ENCODE peak calls at places on chromosomes 1 and 21, in five cellular contexts. E, S, J, M and P are unnamed samples.

GRCh38 chr1:182210417-182210816 is 148.9 kb upstream of the ZNF648 start:
- DNase-seq in J (no peak), S (no peak), E (no peak), M (no peak), P (no peak)

GRCh38 chr21:25350056-25350455 is 257.2 kb downstream of the MRPL39 start:
- DNase-seq in J (peak; percentile 68), M (no peak), E (peak; percentile 60), S (no peak), P (peak; percentile 50)

GRCh38 chr21:8993284-8993942 is 1528.0 kb upstream of the TPTE start:
- DNase-seq in M (no peak), J (no peak), S (no peak), E (no peak), P (no peak)

GRCh38 chr1:55869050-55869449 is 653.9 kb upstream of the USP24 start:
- DNase-seq in E (no peak), M (no peak), S (no peak), J (no peak), P (no peak)

GRCh38 chr1:225519166-225519863 is 91.5 kb upstream of the LBR start:
- DNase-seq in M (no peak), S (no peak), E (peak; percentile 28), J (peak; percentile 77), P (peak; percentile 85)

GRCh38 chr1:116474921-116475849 is 95.6 kb downstream of the CD58 start:
- DNase-seq in S (no peak), M (no peak), E (no peak), J (no peak), P (no peak)

GRCh38 chr1:227318852-227319607 is 738 bp upstream of the CDC42BPA start:
- DNase-seq in S (peak; percentile 79), M (peak; percentile 64), J (peak; percentile 75), E (peak; percentile 56), P (peak; percentile 96)

GRCh38 chr1:45246760-45247159 is 40.4 kb upstream of the ZSWIM5 start:
- DNase-seq in E (peak; percentile 91), S (peak; percentile 72), M (no peak), J (no peak), P (no peak)

GRCh38 chr1:95953005-95953404 is 719.0 kb downstream of the RWDD3 start:
- DNase-seq in J (no peak), M (no peak), E (peak; percentile 1), S (peak; percentile 12), P (peak; percentile 56)

GRCh38 chr1:6065093-6065878 is 19.6 kb downstream of the KCNAB2 start:
- DNase-seq in S (no peak), J (no peak), E (no peak), M (no peak), P (no peak)

GRCh38 chr1:5989731-5990271 is 2.4 kb downstream of the NPHP4 start:
- DNase-seq in E (no peak), J (no peak), M (no peak), S (no peak), P (no peak)

GRCh38 chr1:228983661-228984060 is 248.4 kb downstream of the RHOU start:
- DNase-seq in E (no peak), J (no peak), M (no peak), S (no peak), P (no peak)

GRCh38 chr1:65793359-65793732 is 651 bp downstream of the PDE4B start:
- DNase-seq in S (peak; percentile 6), E (peak; percentile 11), J (peak; percentile 63), M (no peak), P (peak; percentile 25)

GRCh38 chr1:71565267-71565666 is 484.4 kb upstream of the ZRANB2 start:
- DNase-seq in M (no peak), S (peak; percentile 4), J (no peak), E (peak; percentile 83), P (no peak)

GRCh38 chr1:189336115-189337100 is 1141.3 kb downstream of the BRINP3 start:
- DNase-seq in J (no peak), E (no peak), S (no peak), M (no peak), P (no peak)

GRCh38 chr1:221543529-221544120 is 198.3 kb downstream of the DUSP10 start:
- DNase-seq in M (no peak), J (no peak), E (peak; percentile 54), S (peak; percentile 48), P (peak; percentile 51)

GRCh38 chr1:62131093-62131725 is 63.4 kb upstream of the L1TD1 start:
- DNase-seq in E (peak; percentile 61), M (peak; percentile 46), J (peak; percentile 63), S (peak; percentile 65), P (peak; percentile 88)

GRCh38 chr1:90973897-90974798 is 47.7 kb downstream of the ZNF644 start:
- DNase-seq in S (peak; percentile 64), E (peak; percentile 61), M (no peak), J (no peak), P (peak; percentile 27)

GRCh38 chr1:219568728-219569127 is 44.2 kb downstream of the ZC3H11B start:
- DNase-seq in S (no peak), E (no peak), M (no peak), J (no peak), P (no peak)

GRCh38 chr1:234875953-234876814 is 252.5 kb downstream of the TOMM20 start:
- DNase-seq in S (peak; percentile 68), J (no peak), M (no peak), E (peak; percentile 51), P (no peak)

GRCh38 chr21:32653326-32653901 is 41.2 kb upstream of the CFAP298 start:
- DNase-seq in E (peak; percentile 10), S (peak; percentile 29), J (no peak), M (peak; percentile 5), P (peak; percentile 47)

GRCh38 chr1:149846600-149847466 is 52.5 kb upstream of the BOLA1 start:
- DNase-seq in M (no peak), E (no peak), J (no peak), S (no peak), P (no peak)

GRCh38 chr1:63321061-63321787 is 1.1 kb upstream of the FOXD3 start:
- DNase-seq in J (peak; percentile 64), S (no peak), E (no peak), M (peak; percentile 35), P (peak; percentile 54)

GRCh38 chr1:14910947-14911721 is 242.4 kb upstream of the TMEM51 start:
- DNase-seq in J (no peak), M (no peak), S (no peak), E (no peak), P (no peak)

GRCh38 chr1:203322480-203323179 is 17.3 kb downstream of the BTG2 start:
- DNase-seq in S (no peak), J (no peak), E (no peak), M (no peak), P (no peak)

GRCh38 chr1:115252585-115252984 is 85.5 kb downstream of the NGF start:
- DNase-seq in J (no peak), S (no peak), M (no peak), E (no peak), P (no peak)

GRCh38 chr1:150259758-150260669 is 2.4 kb downstream of the CA14 start:
- DNase-seq in J (peak; percentile 81), M (peak; percentile 73), S (peak; percentile 42), E (no peak), P (peak; percentile 94)

GRCh38 chr21:31045841-31046240 is 7.6 kb upstream of the KRTAP19-8 start:
- DNase-seq in S (no peak), M (no peak), E (no peak), J (no peak), P (no peak)

DNA sequence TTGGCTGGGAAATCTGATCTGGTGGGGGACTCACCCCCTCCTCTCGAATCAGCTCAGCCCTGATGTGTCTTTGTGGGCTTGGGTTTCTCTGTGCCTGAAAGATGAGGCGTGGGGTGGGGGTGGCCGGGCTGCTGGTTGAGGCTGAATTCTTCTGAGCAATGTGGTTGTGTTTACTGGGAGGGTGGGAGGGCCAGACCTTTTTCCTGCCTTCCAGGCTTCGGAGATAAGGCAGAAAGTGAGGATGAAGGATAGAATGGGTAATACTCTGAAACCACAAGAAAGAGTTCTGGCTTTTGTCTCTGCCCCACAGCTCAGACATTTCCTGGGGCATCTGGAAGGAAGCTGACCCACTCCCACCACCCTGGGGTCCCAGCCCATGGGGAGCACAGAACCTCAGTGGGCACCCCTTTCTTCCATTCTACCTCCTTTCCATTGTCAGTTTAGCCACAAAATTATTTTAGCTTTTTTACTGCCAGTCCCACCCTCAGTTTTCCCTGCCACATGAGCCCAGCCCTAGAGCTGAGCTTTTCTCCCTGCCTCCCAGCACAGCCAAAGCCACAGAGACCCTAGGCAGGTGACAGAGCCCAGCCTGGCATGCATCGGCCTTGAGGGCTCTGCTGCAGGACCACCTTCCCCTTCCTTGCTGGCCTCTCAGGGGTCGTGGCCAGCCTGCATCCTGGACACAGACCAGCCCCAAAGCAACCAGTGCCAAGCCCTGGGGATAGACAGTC is 11.2 kb downstream of the ALX3 start:
- DNase-seq in J (no peak), S (peak; percentile 22), E (peak; percentile 24), M (no peak), P (peak; percentile 23)
- H2BK5ac ChIP-seq in J (no peak overlapping the region), S (no peak overlapping the region), E (no peak overlapping the region), M (no peak overlapping the region), P (no peak overlapping the region)

DNA sequence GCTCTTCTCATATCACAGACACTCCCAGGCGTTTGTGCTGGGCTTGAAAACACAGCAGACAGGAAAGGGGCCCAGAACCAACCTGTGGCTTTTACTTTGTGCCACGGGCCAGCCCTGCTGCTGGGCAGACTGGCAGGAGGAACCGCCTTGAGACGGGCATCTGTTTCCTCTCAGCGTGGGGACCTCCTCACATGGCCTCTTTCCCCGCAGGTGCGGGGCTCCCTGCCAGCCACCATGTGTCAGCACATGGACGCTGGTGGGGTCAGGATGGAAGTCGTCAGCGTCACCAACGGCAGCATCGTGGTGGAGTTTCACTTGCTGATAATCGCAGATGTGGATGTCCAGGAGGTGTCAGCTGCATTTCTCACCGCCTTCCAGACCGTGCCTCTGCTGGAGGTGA is 47.8 kb downstream of the UMODL1 start:
- DNase-seq in J (no peak), S (no peak), E (peak; percentile 48), M (no peak), P (no peak)
- H3K9ac ChIP-seq in J (no peak overlapping the region), S (no peak overlapping the region), E (no peak overlapping the region), M (no peak overlapping the region), P (no peak overlapping the region)

GRCh38 chr1:176568185-176568584 is 105.2 kb downstream of the PAPPA2 start:
- DNase-seq in E (no peak), S (no peak), M (no peak), J (no peak), P (no peak)

GRCh38 chr1:176567190-176567794 is 104.3 kb downstream of the PAPPA2 start:
- DNase-seq in E (peak; percentile 21), J (no peak), M (no peak), S (peak; percentile 21), P (no peak)

GRCh38 chr1:176560681-176561080 is 97.7 kb downstream of the PAPPA2 start:
- DNase-seq in E (no peak), S (no peak), M (no peak), J (no peak), P (no peak)

GRCh38 chr1:176566004-176566975 is 103.3 kb downstream of the PAPPA2 start:
- DNase-seq in M (no peak), E (no peak), S (no peak), J (no peak), P (no peak)
- H3K4me3 ChIP-seq in M (no peak overlapping the region), E (no peak overlapping the region), S (peak overlapping the region; percentile 65), J (no peak overlapping the region), P (no peak overlapping the region)

GRCh38 chr21:15276243-15276642 is 211.4 kb upstream of the NRIP1 start:
- DNase-seq in E (no peak), M (no peak), S (no peak), J (no peak), P (no peak)

GRCh38 chr21:15274701-15275255 is 210.0 kb upstream of the NRIP1 start:
- DNase-seq in J (no peak), S (no peak), M (no peak), E (no peak), P (no peak)

GRCh38 chr21:15277498-15277897 is 212.7 kb upstream of the NRIP1 start:
- DNase-seq in J (no peak), E (no peak), S (no peak), M (no peak), P (no peak)

GRCh38 chr21:15273244-15273643 is 208.4 kb upstream of the NRIP1 start:
- DNase-seq in M (no peak), E (no peak), S (no peak), J (no peak), P (peak; percentile 73)

GRCh38 chr21:15275615-15276228 is 210.9 kb upstream of the NRIP1 start:
- DNase-seq in M (no peak), E (no peak), J (no peak), S (no peak), P (no peak)
- H2BK5ac ChIP-seq in M (no peak overlapping the region), E (no peak overlapping the region), J (no peak overlapping the region), S (no peak overlapping the region), P (no peak overlapping the region)